ENCODE peak calls at places on chromosome 9, in nine cellular contexts. O, V, G, E, K, A, J, W and I are unnamed samples.

GRCh38 chr9:78573205-78573604 is 276.3 kb downstream of the PSAT1 start:
- DNase-seq in O (no peak), V (no peak), G (no peak), E (no peak), K (no peak), A (no peak), J (peak), W (no peak), I (no peak)

GRCh38 chr9:136399176-136400037 is 563 bp downstream of the SNAPC4 start:
- DNase-seq in O (peak), V (no peak), G (no peak), E (no peak), K (peak), A (no peak), J (no peak), W (no peak), I (no peak)

GRCh38 chr9:79682076-79682736 is 110.4 kb downstream of the TLE4 start:
- DNase-seq in O (no peak), V (no peak), G (peak), E (no peak), K (peak), A (no peak), J (no peak), W (no peak), I (no peak)

GRCh38 chr9:95167998-95168397 is 149.5 kb downstream of the FANCC start:
- DNase-seq in O (peak), V (no peak), G (peak), E (no peak), K (peak), A (no peak), J (peak), W (peak), I (no peak)

GRCh38 chr9:124322618-124323432 is 65.1 kb downstream of the NEK6 start:
- DNase-seq in O (no peak), V (no peak), G (no peak), E (no peak), K (no peak), A (no peak), J (peak), W (no peak), I (no peak)

GRCh38 chr9:6584881-6585597 is 60.5 kb downstream of the GLDC start:
- DNase-seq in O (peak), V (no peak), G (no peak), E (no peak), K (peak), A (no peak), J (peak), W (no peak), I (no peak)

GRCh38 chr9:135244271-135244691 is 156.8 kb downstream of the OLFM1 start:
- DNase-seq in O (no peak), V (no peak), G (no peak), E (peak), K (no peak), A (peak), J (no peak), W (no peak), I (no peak)

GRCh38 chr9:107945493-107945892 is 455.9 kb upstream of the KLF4 start:
- DNase-seq in O (no peak), V (no peak), G (no peak), E (no peak), K (no peak), A (no peak), J (no peak), W (no peak), I (no peak)

GRCh38 chr9:4567601-4568000 is 77.3 kb downstream of the SLC1A1 start:
- DNase-seq in O (no peak), V (no peak), G (no peak), E (no peak), K (no peak), A (no peak), J (no peak), W (no peak), I (no peak)

GRCh38 chr9:36796671-36797419 is 224.2 kb downstream of the MELK start:
- DNase-seq in O (no peak), V (no peak), G (no peak), E (no peak), K (no peak), A (no peak), J (no peak), W (no peak), I (no peak)

GRCh38 chr9:88084816-88085215 is 53.5 kb downstream of the SPATA31C2 start:
- DNase-seq in O (no peak), V (no peak), G (no peak), E (no peak), K (no peak), A (no peak), J (peak), W (no peak), I (no peak)

GRCh38 chr9:135098400-135099105 is 11.1 kb downstream of the OLFM1 start:
- DNase-seq in O (peak), V (no peak), G (no peak), E (no peak), K (peak), A (no peak), J (no peak), W (no peak), I (no peak)

GRCh38 chr9:35859310-35859994 is 10.7 kb downstream of the OR13J1 start:
- DNase-seq in O (peak), V (no peak), G (peak), E (no peak), K (no peak), A (no peak), J (peak), W (no peak), I (no peak)

GRCh38 chr9:81822967-81823366 is 105.3 kb upstream of the SPATA31D4 start:
- DNase-seq in O (no peak), V (no peak), G (no peak), E (no peak), K (no peak), A (no peak), J (no peak), W (no peak), I (no peak)

GRCh38 chr9:10855847-10856246 is 243.0 kb upstream of the PTPRD start:
- DNase-seq in O (no peak), V (no peak), G (no peak), E (no peak), K (peak), A (no peak), J (no peak), W (no peak), I (no peak)

GRCh38 chr9:27437652-27438373 is 86.3 kb upstream of the IFNK start:
- DNase-seq in O (no peak), V (no peak), G (no peak), E (no peak), K (no peak), A (no peak), J (peak), W (no peak), I (no peak)

GRCh38 chr9:123329329-123329955 is 26.6 kb upstream of the CRB2 start:
- DNase-seq in O (no peak), V (no peak), G (no peak), E (no peak), K (no peak), A (peak), J (peak), W (no peak), I (no peak)

DNA sequence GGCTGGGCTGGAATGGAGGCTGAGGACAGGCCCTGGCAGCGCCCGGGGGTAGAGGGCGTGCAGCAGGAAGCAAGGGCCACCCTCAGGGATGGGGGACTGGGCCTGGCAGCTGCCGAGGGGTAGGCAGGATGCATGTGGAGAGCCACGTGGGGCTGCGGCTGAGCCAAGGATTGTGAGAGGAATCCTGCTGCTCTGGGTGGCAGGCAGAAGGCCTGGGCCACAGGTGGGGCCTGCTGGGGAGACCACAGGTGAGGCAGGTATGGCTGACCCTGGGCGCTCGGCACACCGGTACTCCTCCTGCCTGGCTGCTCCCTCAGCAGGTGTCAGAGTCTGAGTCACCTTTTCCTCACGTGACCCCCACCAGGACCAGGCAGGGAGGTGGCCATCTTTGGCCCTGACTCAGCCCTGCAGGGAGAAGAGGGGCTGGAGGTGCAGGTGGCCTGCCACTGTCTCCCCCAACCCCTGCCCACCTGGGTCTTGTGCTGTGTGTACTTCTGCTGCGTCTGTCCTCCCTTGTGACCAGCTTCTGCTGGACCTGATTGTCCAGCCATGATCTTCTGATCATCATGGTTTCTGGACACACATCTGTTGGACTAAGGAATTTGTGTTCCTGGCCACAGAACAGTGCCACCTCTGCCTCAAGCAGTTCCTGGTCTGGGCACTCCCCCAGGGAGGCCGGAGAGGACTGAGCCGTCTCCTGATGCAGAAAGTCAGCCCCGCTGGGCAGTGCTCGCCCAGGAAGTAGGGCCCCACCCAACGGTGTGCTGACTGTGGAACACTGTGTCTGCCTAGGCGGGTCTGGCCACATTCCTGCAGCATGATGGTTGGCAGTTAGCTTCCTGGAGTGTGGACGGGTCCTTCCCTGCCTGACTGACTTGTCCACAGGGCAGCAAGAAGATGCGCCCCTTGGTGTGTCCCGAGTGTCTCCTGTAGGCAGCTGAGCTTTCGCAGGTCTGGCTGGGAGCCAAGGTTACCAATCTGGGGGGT is 6.4 kb downstream of the ARRDC1 start:
- DNase-seq in O (no peak), V (no peak), G (peak), E (no peak), K (no peak), A (peak), J (peak), W (peak), I (no peak)
- H3K4me3 ChIP-seq in O (no peak), V (no peak), G (no peak), E (no peak), K (no peak), A (no peak), J (no peak), W (no peak), I (peak)

GRCh38 chr9:68678430-68678829 is 26.6 kb upstream of the PIP5K1B start:
- DNase-seq in O (peak), V (no peak), G (peak), E (no peak), K (peak), A (no peak), J (no peak), W (no peak), I (no peak)
- TF ChIP-seq CTCF in O (peak), V (no peak), G (peak), E (peak), K (peak), A (no peak), J (peak), W (no peak), I (no peak)

GRCh38 chr9:128099932-128100491 is 27.5 kb downstream of the PTGES2 start:
- DNase-seq in O (no peak), V (no peak), G (peak), E (no peak), K (no peak), A (peak), J (peak), W (no peak), I (no peak)

GRCh38 chr9:128097156-128098016 is 29.4 kb downstream of the SLC25A25 start:
- DNase-seq in O (no peak), V (no peak), G (no peak), E (no peak), K (no peak), A (no peak), J (no peak), W (no peak), I (no peak)

GRCh38 chr9:128098936-128099931 is 28.3 kb downstream of the PTGES2 start:
- DNase-seq in O (no peak), V (peak), G (no peak), E (no peak), K (no peak), A (peak), J (peak), W (no peak), I (no peak)

GRCh38 chr9:128096614-128097013 is 28.6 kb downstream of the SLC25A25 start:
- DNase-seq in O (no peak), V (no peak), G (no peak), E (no peak), K (no peak), A (no peak), J (no peak), W (no peak), I (no peak)

GRCh38 chr9:128098017-128098935 is 29.3 kb downstream of the PTGES2 start:
- DNase-seq in O (no peak), V (peak), G (peak), E (peak), K (peak), A (peak), J (peak), W (no peak), I (peak)
- H3K4me3 ChIP-seq in O (no peak), V (peak), G (peak), E (peak), K (peak), A (no peak), J (peak), W (no peak), I (peak)

GRCh38 chr9:130039504-130040147 is 3.4 kb downstream of the FNBP1 start:
- DNase-seq in O (peak), V (no peak), G (no peak), E (no peak), K (no peak), A (no peak), J (no peak), W (no peak), I (no peak)
- TF ChIP-seq CTCF in O (no peak), V (no peak), G (no peak), E (no peak), K (peak), A (no peak), J (no peak), W (peak), I (no peak)

DNA sequence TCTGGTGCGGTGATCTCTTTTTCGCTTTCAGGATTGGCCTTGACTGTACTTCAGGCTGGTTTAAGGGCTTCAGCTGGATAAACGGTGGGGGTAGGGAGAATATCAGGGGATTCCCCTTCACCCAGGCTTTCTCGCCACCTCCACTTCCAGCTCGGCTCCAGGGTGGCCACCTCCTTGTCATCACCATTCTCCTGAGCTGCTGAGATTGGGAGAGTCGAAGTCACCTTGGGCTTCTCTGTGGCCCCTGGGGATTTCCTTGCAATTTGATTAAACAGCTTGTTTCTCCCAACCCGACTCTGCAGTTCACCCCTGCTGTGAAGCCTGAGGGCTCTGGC is 964 bp downstream of the BSPRY start:
- DNase-seq in O (no peak), V (no peak), G (no peak), E (no peak), K (no peak), A (no peak), J (no peak), W (no peak), I (no peak)
- H3K4me3 ChIP-seq in O (peak), V (no peak), G (no peak), E (no peak), K (no peak), A (no peak), J (no peak), W (no peak), I (peak)